ENCODE peak calls at places on chromosomes 6 and 20, in four cellular contexts. V is AG10803; G is naive thymus-derived CD4-positive, alpha-beta T cell; A is gastrocnemius medialis. B is an unnamed sample.

GRCh38 chr20:46367967-46368901 is 38.2 kb downstream of the ELMO2 start:
- DNase-seq in V (no peak), G (no peak), A (no peak), B (no peak)

GRCh38 chr20:2112910-2113309 is 11.3 kb downstream of the STK35 start:
- DNase-seq in V (no peak), G (no peak), A (no peak), B (no peak)

GRCh38 chr20:24698189-24698588 is 228.8 kb downstream of the SYNDIG1 start:
- DNase-seq in V (no peak), G (no peak), A (no peak), B (no peak)

GRCh38 chr6:55299285-55299684 is 28.0 kb upstream of the GFRAL start:
- DNase-seq in V (no peak), G (no peak), A (no peak), B (no peak)

GRCh38 chr20:16104783-16105182 is 468.5 kb downstream of the KIF16B start:
- DNase-seq in V (no peak), G (no peak), A (no peak), B (no peak)

GRCh38 chr6:137878070-137878809 is 11.2 kb downstream of the TNFAIP3 start:
- DNase-seq in V (no peak), G (no peak), A (no peak), B (no peak)

GRCh38 chr20:61253640-61254511 is 1.8 kb downstream of the CDH4 start:
- DNase-seq in V (no peak), G (no peak), A (no peak), B (no peak)

GRCh38 chr6:143545976-143546547 is 34.5 kb upstream of the FUCA2 start:
- DNase-seq in V (peak), G (peak), A (no peak), B (no peak)

GRCh38 chr6:80531676-80532619 is 425.5 kb downstream of the BCKDHB start:
- DNase-seq in V (peak), G (no peak), A (no peak), B (no peak)

GRCh38 chr6:36337814-36338213 is 1.1 kb upstream of the BNIP5 start:
- DNase-seq in V (no peak), G (no peak), A (no peak), B (no peak)

GRCh38 chr6:71367763-71368162 is 79.2 kb downstream of the OGFRL1 start:
- DNase-seq in V (peak), G (no peak), A (no peak), B (no peak)

GRCh38 chr6:36075656-36076055 is 48.0 kb downstream of the MAPK14 start:
- DNase-seq in V (no peak), G (peak), A (no peak), B (no peak)

GRCh38 chr20:38888059-38888831 is 38.0 kb upstream of the FAM83D start:
- DNase-seq in V (no peak), G (no peak), A (no peak), B (no peak)

GRCh38 chr6:17015551-17016381 is 86.1 kb upstream of the STMND1 start:
- DNase-seq in V (no peak), G (peak), A (peak), B (peak)

GRCh38 chr6:19214231-19214630 is 622.9 kb upstream of the ID4 start:
- DNase-seq in V (no peak), G (no peak), A (no peak), B (no peak)

GRCh38 chr6:123226398-123226797 is 230.4 kb downstream of the CLVS2 start:
- DNase-seq in V (no peak), G (no peak), A (no peak), B (no peak)

GRCh38 chr6:88891135-88891845 is 72.1 kb downstream of the RNGTT start:
- DNase-seq in V (no peak), G (no peak), A (no peak), B (no peak)

GRCh38 chr20:24296477-24297380 is 172.7 kb upstream of the SYNDIG1 start:
- DNase-seq in V (no peak), G (no peak), A (no peak), B (no peak)

GRCh38 chr6:34771727-34772126 is 14.4 kb downstream of the SNRPC start:
- DNase-seq in V (peak), G (no peak), A (no peak), B (no peak)

GRCh38 chr20:46811328-46812084 is 83.1 kb upstream of the EYA2 start:
- DNase-seq in V (no peak), G (no peak), A (no peak), B (no peak)

GRCh38 chr6:44189257-44189656 is 27.5 kb upstream of the MYMX start:
- DNase-seq in V (no peak), G (no peak), A (no peak), B (no peak)

GRCh38 chr6:124926435-124926834 is 35.8 kb upstream of the RNF217 start:
- DNase-seq in V (no peak), G (no peak), A (no peak), B (no peak)

GRCh38 chr6:45112711-45113110 is 215.4 kb upstream of the RUNX2 start:
- DNase-seq in V (peak), G (no peak), A (no peak), B (no peak)

GRCh38 chr6:100449239-100449691 is 15.5 kb downstream of the SIM1 start:
- DNase-seq in V (no peak), G (no peak), A (no peak), B (no peak)

GRCh38 chr6:46997646-46998045 is 44.5 kb downstream of the ADGRF1 start:
- DNase-seq in V (no peak), G (no peak), A (no peak), B (no peak)

GRCh38 chr6:134932121-134932520 is 17.8 kb downstream of the ALDH8A1 start:
- DNase-seq in V (no peak), G (no peak), A (no peak), B (no peak)

GRCh38 chr6:9606435-9607134 is 808.3 kb downstream of the TFAP2A start:
- DNase-seq in V (no peak), G (no peak), A (no peak), B (no peak)

GRCh38 chr6:5550631-5551030 is 289.3 kb downstream of the FARS2 start:
- DNase-seq in V (no peak), G (no peak), A (no peak), B (no peak)

GRCh38 chr6:40907198-40907701 is 131.8 kb downstream of the UNC5CL start:
- DNase-seq in V (peak), G (no peak), A (no peak), B (no peak)

GRCh38 chr6:133062077-133062476 is 179.1 kb upstream of the EYA4 start:
- DNase-seq in V (peak), G (no peak), A (peak), B (no peak)